ENCODE peak calls at places on chromosomes 16 and 17, in eight cellular contexts. T is AG08396; F is activated CD4-positive, alpha-beta T cell treated with anti-CD3 and anti-CD28 coated beads for 48 hours; L is stimulated activated CD8-positive, alpha-beta memory T cell treated with anti-CD3 and anti-CD28 coated beads, Interleukin-12 subunit alpha, Interleukin-12 subunit beta, amount 100 ng/mL, for 4 hours; M is substantia nigra; I is upper lobe of right lung; B is stimulated activated naive CD8-positive, alpha-beta T cell treated with anti-CD3 and anti-CD28 coated beads, Interleukin-15, Interleukin-2, amounts not matched to agents 100 U/mL and 50 U/mL, for 24 hours; Y is T-helper 17 cell. N is an unnamed sample.

GRCh38 chr17:49523196-49523595 is 28.1 kb downstream of the NGFR start:
- DNase-seq in T (no peak), F (no peak), L (no peak), M (no peak), I (no peak), B (no peak), Y (no peak), N (no peak)

GRCh38 chr17:78946131-78946530 is 20.9 kb upstream of the TIMP2 start:
- DNase-seq in T (no peak), F (no peak), L (no peak), M (no peak), I (no peak), B (no peak), Y (no peak), N (no peak)

GRCh38 chr16:718922-719321 is 2.0 kb upstream of the ANTKMT start:
- DNase-seq in T (no peak), F (no peak), L (no peak), M (no peak), I (no peak), B (no peak), Y (no peak), N (no peak)

GRCh38 chr17:27533874-27534815 is 77.9 kb downstream of the KSR1 start:
- DNase-seq in T (peak; percentile 84), F (no peak), L (no peak), M (no peak), I (peak; percentile 55), B (no peak), Y (no peak), N (no peak)

GRCh38 chr16:60204221-60204620 is 1470.1 kb upstream of the GOT2 start:
- DNase-seq in T (no peak), F (no peak), L (no peak), M (no peak), I (no peak), B (no peak), Y (no peak), N (no peak)

GRCh38 chr17:42286411-42287295 is 1.6 kb upstream of the STAT5A start:
- DNase-seq in T (no peak), F (no peak), L (no peak), M (no peak), I (peak; percentile 61), B (peak; percentile 29), Y (no peak), N (peak; percentile 64)

GRCh38 chr16:22008215-22009142 is 568 bp downstream of the MOSMO start:
- DNase-seq in T (peak; percentile 51), F (peak; percentile 31), L (no peak), M (no peak), I (peak; percentile 67), B (peak; percentile 50), Y (no peak), N (peak; percentile 79)

GRCh38 chr17:3718251-3718650 is 5.5 kb upstream of the HASPIN start:
- DNase-seq in T (no peak), F (no peak), L (no peak), M (no peak), I (no peak), B (no peak), Y (no peak), N (no peak)

GRCh38 chr17:30600830-30601494 is 123.8 kb downstream of the GOSR1 start:
- DNase-seq in T (peak; percentile 35), F (peak; percentile 25), L (no peak), M (no peak), I (peak; percentile 74), B (peak; percentile 27), Y (no peak), N (no peak)

GRCh38 chr17:45867702-45868101 is 23.0 kb downstream of the SPPL2C start:
- DNase-seq in T (no peak), F (no peak), L (no peak), M (no peak), I (no peak), B (no peak), Y (no peak), N (no peak)

GRCh38 chr17:82064433-82065192 is 991 bp downstream of the DUS1L start:
- DNase-seq in T (peak; percentile 52), F (no peak), L (no peak), M (no peak), I (no peak), B (no peak), Y (no peak), N (no peak)

GRCh38 chr17:64172510-64172909 is 42.6 kb upstream of the ERN1 start:
- DNase-seq in T (no peak), F (no peak), L (no peak), M (no peak), I (no peak), B (no peak), Y (no peak), N (no peak)

GRCh38 chr17:69761767-69762321 is 313.2 kb upstream of the KCNJ16 start:
- DNase-seq in T (peak; percentile 59), F (no peak), L (no peak), M (no peak), I (no peak), B (no peak), Y (no peak), N (no peak)

GRCh38 chr16:22813946-22814325 is at the start of gene HS3ST2:
- DNase-seq in T (peak; percentile 69), F (peak; percentile 14), L (no peak), M (no peak), I (peak; percentile 71), B (no peak), Y (no peak), N (no peak)

GRCh38 chr16:84143784-84144199 is 1.2 kb downstream of the HSDL1 start:
- DNase-seq in T (no peak), F (peak; percentile 14), L (no peak), M (no peak), I (no peak), B (no peak), Y (no peak), N (no peak)

GRCh38 chr17:58986005-58986404 is 120.7 kb downstream of the TRIM37 start:
- DNase-seq in T (no peak), F (peak; percentile 26), L (no peak), M (no peak), I (no peak), B (no peak), Y (no peak), N (no peak)

GRCh38 chr16:89638455-89638854 is 19.1 kb downstream of the CHMP1A start:
- DNase-seq in T (no peak), F (no peak), L (no peak), M (no peak), I (no peak), B (no peak), Y (no peak), N (no peak)

GRCh38 chr17:47323382-47324223 is at the start of gene EFCAB13:
- DNase-seq in T (peak; percentile 93), F (peak; percentile 80), L (peak; percentile 63), M (peak; percentile 13), I (peak; percentile 96), B (peak; percentile 86), Y (peak; percentile 63), N (peak; percentile 93)

GRCh38 chr16:17461951-17462729 is 8.6 kb downstream of the XYLT1 start:
- DNase-seq in T (no peak), F (no peak), L (no peak), M (no peak), I (no peak), B (no peak), Y (no peak), N (peak; percentile 81)

GRCh38 chr17:41864498-41864836 is 756 bp downstream of the KLHL11 start:
- DNase-seq in T (no peak), F (no peak), L (no peak), M (no peak), I (no peak), B (no peak), Y (no peak), N (no peak)

GRCh38 chr16:56356276-56357241 is 68.8 kb downstream of the AMFR start:
- DNase-seq in T (peak; percentile 95), F (peak; percentile 70), L (peak; percentile 25), M (no peak), I (peak; percentile 89), B (peak; percentile 70), Y (peak; percentile 47), N (peak; percentile 90)

GRCh38 chr17:58577696-58578095 is 63.3 kb upstream of the MTMR4 start:
- DNase-seq in T (peak; percentile 39), F (peak; percentile 60), L (peak; percentile 15), M (no peak), I (peak; percentile 69), B (peak; percentile 41), Y (peak; percentile 29), N (no peak)

GRCh38 chr17:72498671-72499210 is 377.9 kb downstream of the SOX9 start:
- DNase-seq in T (no peak), F (no peak), L (no peak), M (no peak), I (no peak), B (no peak), Y (no peak), N (no peak)

GRCh38 chr16:10569629-10570028 is 10.8 kb downstream of the EMP2 start:
- DNase-seq in T (no peak), F (no peak), L (no peak), M (no peak), I (no peak), B (no peak), Y (no peak), N (no peak)

GRCh38 chr16:15597822-15598647 is 44.9 kb downstream of the MARF1 start:
- DNase-seq in T (no peak), F (no peak), L (no peak), M (no peak), I (no peak), B (no peak), Y (no peak), N (no peak)

GRCh38 chr16:2939968-2940367 is 24.1 kb upstream of the KREMEN2 start:
- DNase-seq in T (no peak), F (no peak), L (no peak), M (no peak), I (no peak), B (no peak), Y (no peak), N (no peak)

GRCh38 chr16:86222965-86223551 is 287.3 kb upstream of the FOXF1 start:
- DNase-seq in T (peak; percentile 78), F (no peak), L (no peak), M (no peak), I (no peak), B (no peak), Y (no peak), N (no peak)

GRCh38 chr17:80942360-80943345 is 49.0 kb upstream of the CHMP6 start:
- DNase-seq in T (peak; percentile 94), F (no peak), L (no peak), M (no peak), I (peak; percentile 82), B (no peak), Y (no peak), N (peak; percentile 93)

GRCh38 chr16:1011316-1012082 is 29.9 kb downstream of the SOX8 start:
- DNase-seq in T (no peak), F (no peak), L (no peak), M (no peak), I (no peak), B (no peak), Y (no peak), N (no peak)

GRCh38 chr17:52606098-52606497 is 447.6 kb upstream of the CA10 start:
- DNase-seq in T (no peak), F (no peak), L (no peak), M (no peak), I (no peak), B (no peak), Y (no peak), N (no peak)

GRCh38 chr17:3943240-3943891 is 20.9 kb downstream of the ATP2A3 start:
- DNase-seq in T (no peak), F (no peak), L (no peak), M (no peak), I (no peak), B (no peak), Y (no peak), N (no peak)

GRCh38 chr17:7313028-7313889 is 1.9 kb downstream of the GPS2 start:
- DNase-seq in T (no peak), F (peak; percentile 63), L (no peak), M (no peak), I (no peak), B (no peak), Y (no peak), N (no peak)

GRCh38 chr17:66712453-66712852 is 122.5 kb upstream of the CACNG5 start:
- DNase-seq in T (no peak), F (no peak), L (no peak), M (no peak), I (no peak), B (no peak), Y (no peak), N (no peak)

GRCh38 chr16:53921042-53921441 is 217.1 kb downstream of the FTO start:
- DNase-seq in T (no peak), F (no peak), L (no peak), M (no peak), I (no peak), B (no peak), Y (no peak), N (no peak)